ENCODE peak calls at places on chromosomes 6 and 20, in five cellular contexts. One of them, this sample, is unnamed.

GRCh38 chr6:29720863-29721262 is 2.4 kb upstream of the HLA-F start:
- DNase-seq in foreskin fibroblast: no peak
- DNase-seq in uterus: no peak
- DNase-seq in IMR-90: no peak
- DNase-seq in left ventricle myocardium inferior: no peak
- DNase-seq in this sample: no peak

GRCh38 chr6:53309897-53310291 is 38.9 kb downstream of the ELOVL5 start:
- DNase-seq in foreskin fibroblast: no peak
- DNase-seq in uterus: no peak
- DNase-seq in IMR-90: no peak
- DNase-seq in left ventricle myocardium inferior: no peak
- DNase-seq in this sample: no peak

GRCh38 chr6:139250296-139251274 is 41.2 kb downstream of the TXLNB start:
- DNase-seq in foreskin fibroblast: peak
- DNase-seq in uterus: peak
- DNase-seq in IMR-90: peak
- DNase-seq in left ventricle myocardium inferior: peak
- DNase-seq in this sample: no peak

GRCh38 chr6:42292002-42292735 is 74.5 kb upstream of the MRPS10 start:
- DNase-seq in foreskin fibroblast: peak
- DNase-seq in uterus: no peak
- DNase-seq in IMR-90: peak
- DNase-seq in left ventricle myocardium inferior: no peak
- DNase-seq in this sample: peak

GRCh38 chr20:48150568-48150967 is 365.3 kb upstream of the SULF2 start:
- DNase-seq in foreskin fibroblast: no peak
- DNase-seq in uterus: no peak
- DNase-seq in IMR-90: no peak
- DNase-seq in left ventricle myocardium inferior: no peak
- DNase-seq in this sample: no peak

GRCh38 chr6:2848851-2849250 is 7.2 kb upstream of the SERPINB1 start:
- DNase-seq in foreskin fibroblast: no peak
- DNase-seq in uterus: no peak
- DNase-seq in IMR-90: no peak
- DNase-seq in left ventricle myocardium inferior: no peak
- DNase-seq in this sample: no peak

GRCh38 chr6:163416640-163417253 is 2.2 kb downstream of the QKI start:
- DNase-seq in foreskin fibroblast: peak
- DNase-seq in uterus: peak
- DNase-seq in IMR-90: peak
- DNase-seq in left ventricle myocardium inferior: no peak
- DNase-seq in this sample: no peak

GRCh38 chr6:89323461-89324098 is 8.5 kb upstream of the GABRR2 start:
- DNase-seq in foreskin fibroblast: peak
- DNase-seq in uterus: no peak
- DNase-seq in IMR-90: peak
- DNase-seq in left ventricle myocardium inferior: no peak
- DNase-seq in this sample: no peak

GRCh38 chr6:35668096-35668495 is 20.6 kb downstream of the FKBP5 start:
- DNase-seq in foreskin fibroblast: no peak
- DNase-seq in uterus: no peak
- DNase-seq in IMR-90: no peak
- DNase-seq in left ventricle myocardium inferior: no peak
- DNase-seq in this sample: no peak

GRCh38 chr6:147759088-147759487 is 250.6 kb downstream of the SAMD5 start:
- DNase-seq in foreskin fibroblast: no peak
- DNase-seq in uterus: no peak
- DNase-seq in IMR-90: peak
- DNase-seq in left ventricle myocardium inferior: no peak
- DNase-seq in this sample: no peak

GRCh38 chr6:9532621-9533557 is 882.0 kb downstream of the TFAP2A start:
- DNase-seq in foreskin fibroblast: no peak
- DNase-seq in uterus: no peak
- DNase-seq in IMR-90: no peak
- DNase-seq in left ventricle myocardium inferior: no peak
- DNase-seq in this sample: no peak

GRCh38 chr6:132190815-132191175 is 210.5 kb downstream of the MOXD1 start:
- DNase-seq in foreskin fibroblast: peak
- DNase-seq in uterus: no peak
- DNase-seq in IMR-90: peak
- DNase-seq in left ventricle myocardium inferior: no peak
- DNase-seq in this sample: no peak

GRCh38 chr20:62030357-62030756 is 35.3 kb downstream of the TAF4 start:
- DNase-seq in foreskin fibroblast: no peak
- DNase-seq in uterus: no peak
- DNase-seq in IMR-90: no peak
- DNase-seq in left ventricle myocardium inferior: no peak
- DNase-seq in this sample: no peak

GRCh38 chr6:112004397-112005341 is 49.2 kb upstream of the CCN6 start:
- DNase-seq in foreskin fibroblast: no peak
- DNase-seq in uterus: no peak
- DNase-seq in IMR-90: no peak
- DNase-seq in left ventricle myocardium inferior: peak
- DNase-seq in this sample: no peak

GRCh38 chr20:41352106-41352505 is 11.5 kb downstream of the LPIN3 start:
- DNase-seq in foreskin fibroblast: no peak
- DNase-seq in uterus: no peak
- DNase-seq in IMR-90: no peak
- DNase-seq in left ventricle myocardium inferior: no peak
- DNase-seq in this sample: no peak

GRCh38 chr6:81682238-81682795 is 70.2 kb downstream of the TENT5A start:
- DNase-seq in foreskin fibroblast: no peak
- DNase-seq in uterus: no peak
- DNase-seq in IMR-90: no peak
- DNase-seq in left ventricle myocardium inferior: no peak
- DNase-seq in this sample: no peak

GRCh38 chr6:148169701-148170100 is 172.9 kb upstream of the SASH1 start:
- DNase-seq in foreskin fibroblast: no peak
- DNase-seq in uterus: no peak
- DNase-seq in IMR-90: no peak
- DNase-seq in left ventricle myocardium inferior: no peak
- DNase-seq in this sample: no peak

GRCh38 chr20:58497911-58498310 is 17.3 kb downstream of the APCDD1L start:
- DNase-seq in foreskin fibroblast: no peak
- DNase-seq in uterus: no peak
- DNase-seq in IMR-90: no peak
- DNase-seq in left ventricle myocardium inferior: no peak
- DNase-seq in this sample: no peak

GRCh38 chr20:19392344-19393140 is 180.1 kb downstream of the SLC24A3 start:
- DNase-seq in foreskin fibroblast: no peak
- DNase-seq in uterus: no peak
- DNase-seq in IMR-90: no peak
- DNase-seq in left ventricle myocardium inferior: no peak
- DNase-seq in this sample: no peak

GRCh38 chr20:57959018-57959417 is 249.2 kb upstream of the PMEPA1 start:
- DNase-seq in foreskin fibroblast: no peak
- DNase-seq in uterus: peak
- DNase-seq in IMR-90: no peak
- DNase-seq in left ventricle myocardium inferior: no peak
- DNase-seq in this sample: no peak

GRCh38 chr6:98764378-98764911 is 69.9 kb upstream of the POU3F2 start:
- DNase-seq in foreskin fibroblast: no peak
- DNase-seq in uterus: no peak
- DNase-seq in IMR-90: peak
- DNase-seq in left ventricle myocardium inferior: no peak
- DNase-seq in this sample: no peak

GRCh38 chr20:22055981-22056380 is 350.5 kb downstream of the PAX1 start:
- DNase-seq in foreskin fibroblast: no peak
- DNase-seq in uterus: no peak
- DNase-seq in IMR-90: no peak
- DNase-seq in left ventricle myocardium inferior: no peak
- DNase-seq in this sample: no peak

GRCh38 chr6:43942011-43942442 is 172.0 kb downstream of the VEGFA start:
- DNase-seq in foreskin fibroblast: no peak
- DNase-seq in uterus: no peak
- DNase-seq in IMR-90: no peak
- DNase-seq in left ventricle myocardium inferior: no peak
- DNase-seq in this sample: no peak

GRCh38 chr20:22006306-22006705 is 300.8 kb downstream of the PAX1 start:
- DNase-seq in foreskin fibroblast: no peak
- DNase-seq in uterus: no peak
- DNase-seq in IMR-90: no peak
- DNase-seq in left ventricle myocardium inferior: no peak
- DNase-seq in this sample: no peak

GRCh38 chr6:128233501-128233900 is 286.9 kb downstream of the PTPRK start:
- DNase-seq in foreskin fibroblast: no peak
- DNase-seq in uterus: no peak
- DNase-seq in IMR-90: no peak
- DNase-seq in left ventricle myocardium inferior: no peak
- DNase-seq in this sample: no peak

DNA sequence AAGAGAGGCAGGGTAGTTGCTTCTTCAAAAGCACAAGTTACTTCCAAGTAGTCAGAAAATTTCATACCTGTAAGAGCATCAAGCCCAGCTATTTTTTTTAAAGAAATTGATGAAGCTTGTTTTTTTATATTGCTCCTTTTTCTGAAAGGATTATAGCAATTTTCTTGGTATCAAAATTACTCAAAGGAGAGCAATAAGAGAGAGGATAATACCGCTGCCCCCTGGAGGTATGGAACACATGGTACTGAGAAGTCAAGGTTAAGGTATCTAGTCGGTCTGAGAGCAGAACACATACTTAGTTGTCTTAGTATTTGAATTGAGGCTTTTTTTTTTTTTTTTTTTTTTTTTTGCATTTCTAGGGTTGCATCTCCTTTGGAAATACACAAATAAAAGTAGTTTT is 59.4 kb downstream of the ADGRF5 start:
- DNase-seq in foreskin fibroblast: no peak
- DNase-seq in uterus: no peak
- DNase-seq in IMR-90: no peak
- DNase-seq in left ventricle myocardium inferior: no peak
- DNase-seq in this sample: no peak
- TF ChIP-seq CTCF in foreskin fibroblast: no peak
- TF ChIP-seq CTCF in uterus: no peak
- TF ChIP-seq CTCF in IMR-90: no peak
- TF ChIP-seq CTCF in left ventricle myocardium inferior: no peak
- TF ChIP-seq CTCF in this sample: peak

GRCh38 chr20:36094497-36094896 is 60.0 kb upstream of the EPB41L1 start:
- DNase-seq in foreskin fibroblast: no peak
- DNase-seq in uterus: no peak
- DNase-seq in IMR-90: no peak
- DNase-seq in left ventricle myocardium inferior: no peak
- DNase-seq in this sample: no peak
- H3K4me3 ChIP-seq in foreskin fibroblast: peak
- H3K4me3 ChIP-seq in uterus: no peak
- H3K4me3 ChIP-seq in IMR-90: no peak
- H3K4me3 ChIP-seq in left ventricle myocardium inferior: peak
- H3K4me3 ChIP-seq in this sample: peak

GRCh38 chr20:5212897-5213296 is 86.1 kb downstream of the CDS2 start:
- DNase-seq in foreskin fibroblast: no peak
- DNase-seq in uterus: no peak
- DNase-seq in IMR-90: no peak
- DNase-seq in left ventricle myocardium inferior: no peak
- DNase-seq in this sample: no peak

GRCh38 chr20:5215592-5216304 is 88.9 kb downstream of the CDS2 start:
- DNase-seq in foreskin fibroblast: no peak
- DNase-seq in uterus: no peak
- DNase-seq in IMR-90: peak
- DNase-seq in left ventricle myocardium inferior: no peak
- DNase-seq in this sample: no peak

GRCh38 chr20:5211803-5212714 is 85.3 kb downstream of the CDS2 start:
- DNase-seq in foreskin fibroblast: no peak
- DNase-seq in uterus: no peak
- DNase-seq in IMR-90: no peak
- DNase-seq in left ventricle myocardium inferior: no peak
- DNase-seq in this sample: no peak

GRCh38 chr20:5216663-5217062 is 89.9 kb downstream of the CDS2 start:
- DNase-seq in foreskin fibroblast: no peak
- DNase-seq in uterus: no peak
- DNase-seq in IMR-90: no peak
- DNase-seq in left ventricle myocardium inferior: peak
- DNase-seq in this sample: no peak

GRCh38 chr20:5214826-5215225 is 88.0 kb downstream of the CDS2 start:
- DNase-seq in foreskin fibroblast: no peak
- DNase-seq in uterus: no peak
- DNase-seq in IMR-90: no peak
- DNase-seq in left ventricle myocardium inferior: no peak
- DNase-seq in this sample: no peak
- TF ChIP-seq CTCF in foreskin fibroblast: no peak
- TF ChIP-seq CTCF in uterus: no peak
- TF ChIP-seq CTCF in IMR-90: no peak
- TF ChIP-seq CTCF in left ventricle myocardium inferior: peak
- TF ChIP-seq CTCF in this sample: peak

GRCh38 chr20:1870792-1871550 is 24.2 kb upstream of the SIRPA start:
- DNase-seq in foreskin fibroblast: no peak
- DNase-seq in uterus: no peak
- DNase-seq in IMR-90: peak
- DNase-seq in left ventricle myocardium inferior: no peak
- DNase-seq in this sample: no peak

GRCh38 chr20:1867495-1868260 is 27.5 kb upstream of the SIRPA start:
- DNase-seq in foreskin fibroblast: no peak
- DNase-seq in uterus: no peak
- DNase-seq in IMR-90: no peak
- DNase-seq in left ventricle myocardium inferior: no peak
- DNase-seq in this sample: no peak

GRCh38 chr20:1863296-1863695 is 31.9 kb upstream of the SIRPA start:
- DNase-seq in foreskin fibroblast: no peak
- DNase-seq in uterus: no peak
- DNase-seq in IMR-90: peak
- DNase-seq in left ventricle myocardium inferior: no peak
- DNase-seq in this sample: no peak

GRCh38 chr20:1868856-1869255 is 26.4 kb upstream of the SIRPA start:
- DNase-seq in foreskin fibroblast: no peak
- DNase-seq in uterus: no peak
- DNase-seq in IMR-90: peak
- DNase-seq in left ventricle myocardium inferior: no peak
- DNase-seq in this sample: no peak

DNA sequence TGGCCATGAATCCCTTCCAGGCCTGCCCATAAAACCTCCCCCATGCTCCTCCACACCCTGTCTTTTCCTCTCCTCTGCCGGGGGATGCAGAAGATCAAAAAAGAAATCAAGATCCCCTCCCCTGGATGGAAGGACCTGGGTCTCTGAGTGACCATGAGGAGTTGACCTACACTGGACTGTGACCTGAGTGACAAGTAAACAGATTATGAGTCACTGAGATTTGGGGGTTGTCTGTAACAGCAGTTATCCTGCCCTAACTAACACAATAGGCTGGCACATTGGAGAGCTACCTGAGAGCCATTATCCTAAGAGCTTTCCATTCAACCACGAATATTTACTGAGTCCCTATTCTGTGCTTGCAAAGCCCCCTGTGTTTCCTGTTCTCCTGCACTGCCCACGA is 28.4 kb upstream of the SIRPA start:
- DNase-seq in foreskin fibroblast: no peak
- DNase-seq in uterus: no peak
- DNase-seq in IMR-90: no peak
- DNase-seq in left ventricle myocardium inferior: no peak
- DNase-seq in this sample: no peak
- H3K4me3 ChIP-seq in foreskin fibroblast: no peak
- H3K4me3 ChIP-seq in uterus: no peak
- H3K4me3 ChIP-seq in IMR-90: no peak
- H3K4me3 ChIP-seq in left ventricle myocardium inferior: no peak
- H3K4me3 ChIP-seq in this sample: no peak

GRCh38 chr20:13771853-13772453 is 12.8 kb downstream of the ESF1 start:
- DNase-seq in foreskin fibroblast: no peak
- DNase-seq in uterus: no peak
- DNase-seq in IMR-90: peak
- DNase-seq in left ventricle myocardium inferior: no peak
- DNase-seq in this sample: no peak
- TF ChIP-seq CTCF in foreskin fibroblast: peak
- TF ChIP-seq CTCF in uterus: peak
- TF ChIP-seq CTCF in IMR-90: peak
- TF ChIP-seq CTCF in left ventricle myocardium inferior: peak
- TF ChIP-seq CTCF in this sample: peak